ENCODE peak calls at places on chromosome 1, in eight cellular contexts. M is H1, L is Panc1, V is endothelial cell of umbilical vein, N is prostate gland, Z is transverse colon, X is SK-N-SH, W is stomach. E is an unnamed sample.

GRCh38 chr1:201191723-201192477 is 1.3 kb downstream of the IGFN1 start:
- DNase-seq in M (no peak), L (peak; percentile 47), V (peak; percentile 13), N (no peak), Z (no peak), X (no peak), W (no peak), E (no peak)

GRCh38 chr1:67948155-67949075 is 102.0 kb downstream of the DIRAS3 start:
- DNase-seq in M (no peak), L (no peak), V (no peak), N (no peak), Z (no peak), X (no peak), W (no peak), E (no peak)

GRCh38 chr1:234726359-234726836 is 116.4 kb upstream of the IRF2BP2 start:
- DNase-seq in M (no peak), L (no peak), V (peak; percentile 57), N (peak; percentile 68), Z (no peak), X (no peak), W (no peak), E (no peak)

GRCh38 chr1:182634306-182635072 is 30.3 kb upstream of the RGS16 start:
- DNase-seq in M (no peak), L (no peak), V (no peak), N (no peak), Z (no peak), X (peak; percentile 34), W (no peak), E (no peak)

GRCh38 chr1:170157820-170158219 is 12.1 kb downstream of the NTMT2 start:
- DNase-seq in M (no peak), L (no peak), V (no peak), N (no peak), Z (no peak), X (no peak), W (no peak), E (no peak)

GRCh38 chr1:64983110-64983509 is 16.8 kb upstream of the JAK1 start:
- DNase-seq in M (no peak), L (no peak), V (no peak), N (peak; percentile 61), Z (no peak), X (peak; percentile 61), W (no peak), E (no peak)

GRCh38 chr1:41019353-41019745 is 2.2 kb downstream of the SLFNL1 start:
- DNase-seq in M (no peak), L (no peak), V (no peak), N (no peak), Z (no peak), X (peak; percentile 26), W (no peak), E (no peak)

GRCh38 chr1:11929849-11930248 is 3.6 kb upstream of the KIAA2013 start:
- DNase-seq in M (no peak), L (no peak), V (peak; percentile 38), N (peak; percentile 49), Z (peak; percentile 75), X (peak; percentile 79), W (peak; percentile 77), E (no peak)

GRCh38 chr1:103107696-103108524 is at the start of gene COL11A1:
- DNase-seq in M (no peak), L (no peak), V (no peak), N (no peak), Z (no peak), X (peak; percentile 21), W (no peak), E (no peak)

GRCh38 chr1:56506314-56506743 is 73.0 kb downstream of the PLPP3 start:
- DNase-seq in M (no peak), L (no peak), V (peak; percentile 73), N (no peak), Z (peak; percentile 66), X (no peak), W (no peak), E (no peak)

GRCh38 chr1:74193908-74194307 is 4.1 kb downstream of the LRRIQ3 start:
- DNase-seq in M (no peak), L (no peak), V (no peak), N (no peak), Z (no peak), X (no peak), W (no peak), E (no peak)

GRCh38 chr1:79006564-79006963 is at the start of gene ADGRL4:
- DNase-seq in M (peak; percentile 3), L (no peak), V (peak; percentile 90), N (no peak), Z (no peak), X (no peak), W (no peak), E (no peak)

GRCh38 chr1:248165186-248165585 is 9.4 kb upstream of the OR2M2 start:
- DNase-seq in M (no peak), L (no peak), V (no peak), N (no peak), Z (no peak), X (no peak), W (no peak), E (no peak)

DNA sequence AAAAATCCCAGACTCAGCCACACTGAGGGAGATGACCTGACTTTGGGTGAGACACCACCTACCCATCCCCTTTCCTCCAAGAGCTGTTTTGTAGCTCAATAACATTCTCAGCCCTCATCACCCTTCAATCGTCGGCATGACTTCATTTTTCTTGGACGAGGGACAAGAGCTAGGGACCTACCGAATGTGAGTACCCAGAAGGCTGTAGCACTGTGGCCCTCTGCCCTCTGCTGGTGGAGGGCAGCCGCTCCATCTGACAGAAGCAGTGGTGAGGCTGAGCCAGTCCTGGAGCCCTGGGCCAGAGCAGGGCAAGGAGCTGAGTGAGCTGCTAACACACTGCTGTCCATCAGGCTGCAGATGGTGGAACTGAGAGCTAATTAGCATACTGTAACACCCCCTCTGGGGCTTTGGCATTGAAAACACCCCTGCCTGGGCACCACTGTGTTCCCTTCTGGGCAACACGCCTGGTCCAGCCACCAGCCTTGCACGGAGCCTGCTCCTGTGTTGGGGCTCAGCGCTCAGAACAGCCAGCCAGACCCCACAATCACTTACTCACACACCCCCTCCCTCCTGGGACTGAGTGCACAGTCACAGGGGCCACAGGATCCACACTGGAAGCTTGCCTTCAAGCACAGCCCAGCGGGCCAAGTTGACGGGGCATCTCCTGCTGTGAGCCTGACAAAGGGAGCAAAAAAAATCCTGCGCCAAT is 18.3 kb upstream of the ALPL start:
- DNase-seq in M (no peak), L (no peak), V (peak; percentile 30), N (no peak), Z (peak; percentile 21), X (peak; percentile 60), W (no peak), E (no peak)
- H3K4me3 ChIP-seq in M (no peak overlapping the region), L (no peak overlapping the region), V (no peak overlapping the region), N (no peak overlapping the region), Z (no peak overlapping the region), X (no peak overlapping the region), W (no peak overlapping the region), E (no peak overlapping the region)

GRCh38 chr1:77303387-77303786 is 21.6 kb downstream of the AK5 start:
- DNase-seq in M (no peak), L (no peak), V (no peak), N (no peak), Z (no peak), X (no peak), W (no peak), E (no peak)
- TF ChIP-seq POLR2AphosphoS5 in M (no peak), L (no peak), V (no peak), N (no peak), Z (no peak), X (no peak), W (no peak), E (no peak)

GRCh38 chr1:115429884-115430283 is 91.8 kb upstream of the NGF start:
- DNase-seq in M (no peak), L (no peak), V (no peak), N (no peak), Z (no peak), X (no peak), W (no peak), E (peak; percentile 31)
- H3K4me1 ChIP-seq in M (no peaks in the 10 kb centered on the region), L (no peaks in the 10 kb centered on the region), V (peaks cover 28% of the 10 kb centered on the region), N (no peaks in the 10 kb centered on the region), Z (no peaks in the 10 kb centered on the region), X (peaks cover 7% of the 10 kb centered on the region), W (no peaks in the 10 kb centered on the region), E (peaks cover 4% of the 10 kb centered on the region)

DNA sequence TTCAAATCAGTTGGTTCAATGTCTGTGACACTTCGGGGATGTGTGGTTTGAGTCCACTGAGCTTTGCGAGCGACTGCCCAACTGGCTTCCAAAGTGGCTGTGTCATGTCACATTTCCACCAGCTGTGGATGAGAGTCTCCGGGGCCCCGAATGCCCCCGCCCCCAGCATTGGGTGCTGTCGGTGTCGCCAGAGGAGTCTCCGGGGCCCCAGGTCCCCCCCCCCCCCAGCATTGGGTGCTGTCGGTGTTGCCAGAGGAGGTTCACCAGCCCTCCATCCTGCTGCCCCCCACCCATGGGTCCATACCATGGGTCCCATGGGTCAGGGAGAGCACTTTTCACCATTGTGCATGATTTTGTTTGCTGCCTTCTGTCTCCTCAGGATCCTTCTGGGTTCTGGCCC is 9.0 kb upstream of the SMYD3 start:
- DNase-seq in M (no peak), L (no peak), V (no peak), N (no peak), Z (no peak), X (no peak), W (no peak), E (no peak)
- H3K4me3 ChIP-seq in M (no peak overlapping the region), L (no peak overlapping the region), V (no peak overlapping the region), N (no peak overlapping the region), Z (no peak overlapping the region), X (no peak overlapping the region), W (no peak overlapping the region), E (no peak overlapping the region)

GRCh38 chr1:190497561-190497960 is 19.9 kb upstream of the BRINP3 start:
- DNase-seq in M (no peak), L (no peak), V (no peak), N (no peak), Z (no peak), X (no peak), W (no peak), E (no peak)
- TF ChIP-seq POLR2AphosphoS5 in M (no peak), L (no peak), V (no peak), N (no peak), Z (no peak), X (no peak), W (no peak), E (no peak)

GRCh38 chr1:147245586-147246021 is 3.1 kb downstream of the CHD1L start:
- DNase-seq in M (no peak), L (no peak), V (no peak), N (no peak), Z (no peak), X (no peak), W (no peak), E (peak; percentile 21)
- H3K4me1 ChIP-seq in M (no peaks in the 10 kb centered on the region), L (peaks cover 12% of the 10 kb centered on the region), V (peaks cover 11% of the 10 kb centered on the region), N (peaks cover 4% of the 10 kb centered on the region), Z (peaks cover 11% of the 10 kb centered on the region), X (peaks cover 21% of the 10 kb centered on the region), W (peaks cover 12% of the 10 kb centered on the region), E (peaks cover 21% of the 10 kb centered on the region)